ENCODE peak calls at places on chromosomes 5 and 9, in four cellular contexts. One of them, this sample, is unnamed.

GRCh38 chr9:13805566-13805965 is 508.4 kb downstream of the NFIB start:
- DNase-seq in mucosa of gallbladder: no peak
- DNase-seq in cardiac septum: no peak
- DNase-seq in activated CD4-positive, alpha-beta T cell treated with anti-CD3 and anti-CD28 coated beads for 4 hours: no peak
- DNase-seq in this sample: no peak

GRCh38 chr5:179393078-179393477 is 47.8 kb upstream of the ADAMTS2 start:
- DNase-seq in mucosa of gallbladder: no peak
- DNase-seq in cardiac septum: no peak
- DNase-seq in activated CD4-positive, alpha-beta T cell treated with anti-CD3 and anti-CD28 coated beads for 4 hours: no peak
- DNase-seq in this sample: no peak

GRCh38 chr9:72396247-72397091 is 31.5 kb upstream of the ZFAND5 start:
- DNase-seq in mucosa of gallbladder: no peak
- DNase-seq in cardiac septum: no peak
- DNase-seq in activated CD4-positive, alpha-beta T cell treated with anti-CD3 and anti-CD28 coated beads for 4 hours: no peak
- DNase-seq in this sample: no peak

GRCh38 chr5:107698286-107698685 is 27.5 kb upstream of the EFNA5 start:
- DNase-seq in mucosa of gallbladder: no peak
- DNase-seq in cardiac septum: no peak
- DNase-seq in activated CD4-positive, alpha-beta T cell treated with anti-CD3 and anti-CD28 coated beads for 4 hours: no peak
- DNase-seq in this sample: no peak

GRCh38 chr5:177475563-177476427 is 2.4 kb upstream of the DBN1 start:
- DNase-seq in mucosa of gallbladder: no peak
- DNase-seq in cardiac septum: no peak
- DNase-seq in activated CD4-positive, alpha-beta T cell treated with anti-CD3 and anti-CD28 coated beads for 4 hours: no peak
- DNase-seq in this sample: no peak

GRCh38 chr5:123659006-123659405 is 147.0 kb downstream of the CSNK1G3 start:
- DNase-seq in mucosa of gallbladder: no peak
- DNase-seq in cardiac septum: no peak
- DNase-seq in activated CD4-positive, alpha-beta T cell treated with anti-CD3 and anti-CD28 coated beads for 4 hours: no peak
- DNase-seq in this sample: no peak

GRCh38 chr5:59532979-59533729 is 360.4 kb downstream of the PDE4D start:
- DNase-seq in mucosa of gallbladder: no peak
- DNase-seq in cardiac septum: no peak
- DNase-seq in activated CD4-positive, alpha-beta T cell treated with anti-CD3 and anti-CD28 coated beads for 4 hours: no peak
- DNase-seq in this sample: no peak

GRCh38 chr9:22416692-22417060 is 29.9 kb upstream of the DMRTA1 start:
- DNase-seq in mucosa of gallbladder: no peak
- DNase-seq in cardiac septum: no peak
- DNase-seq in activated CD4-positive, alpha-beta T cell treated with anti-CD3 and anti-CD28 coated beads for 4 hours: no peak
- DNase-seq in this sample: no peak

GRCh38 chr9:73219985-73220626 is 68.4 kb downstream of the ANXA1 start:
- DNase-seq in mucosa of gallbladder: no peak
- DNase-seq in cardiac septum: no peak
- DNase-seq in activated CD4-positive, alpha-beta T cell treated with anti-CD3 and anti-CD28 coated beads for 4 hours: no peak
- DNase-seq in this sample: no peak

GRCh38 chr9:14887149-14887548 is 23.1 kb downstream of the FREM1 start:
- DNase-seq in mucosa of gallbladder: no peak
- DNase-seq in cardiac septum: no peak
- DNase-seq in activated CD4-positive, alpha-beta T cell treated with anti-CD3 and anti-CD28 coated beads for 4 hours: no peak
- DNase-seq in this sample: no peak

GRCh38 chr5:126031989-126032716 is 391.1 kb upstream of the GRAMD2B start:
- DNase-seq in mucosa of gallbladder: peak; percentile 25
- DNase-seq in cardiac septum: peak; percentile 83
- DNase-seq in activated CD4-positive, alpha-beta T cell treated with anti-CD3 and anti-CD28 coated beads for 4 hours: no peak
- DNase-seq in this sample: no peak